ENCODE peak calls at places on chromosomes 4 and X, in eight cellular contexts. D, K, R, Y, F, H, Q and N are unnamed samples.

GRCh38 chr4:47383829-47384427 is 79.6 kb downstream of the COMMD8 start:
- DNase-seq in Y (no peak), F (peak), D (no peak), H (no peak), R (no peak), K (no peak), Q (no peak), N (peak)

GRCh38 chrX:23621621-23622265 is 45.5 kb upstream of the PRDX4 start:
- DNase-seq in H (no peak), Q (no peak), K (no peak), D (no peak), F (no peak), R (no peak), Y (no peak), N (no peak)

GRCh38 chr4:73451404-73451803 is 15.4 kb downstream of the AFP start:
- DNase-seq in Y (no peak), D (peak), F (no peak), Q (peak), K (no peak), H (no peak), R (no peak), N (no peak)

GRCh38 chr4:77336411-77337142 is 179.6 kb downstream of the CCNG2 start:
- DNase-seq in R (no peak), D (no peak), Q (no peak), H (no peak), K (no peak), F (no peak), Y (no peak), N (no peak)

GRCh38 chrX:148874621-148875020 is 374.2 kb downstream of the AFF2 start:
- DNase-seq in Q (no peak), F (no peak), Y (no peak), D (no peak), K (no peak), R (no peak), H (no peak), N (no peak)

GRCh38 chr4:84966382-84967291 is at the start of gene WDFY3:
- DNase-seq in K (peak), R (peak), H (peak), D (peak), Y (peak), Q (peak), F (peak), N (peak)

GRCh38 chr4:153564630-153565525 is 98.7 kb downstream of the TMEM131L start:
- DNase-seq in Q (no peak), H (peak), Y (no peak), D (no peak), F (no peak), R (no peak), K (no peak), N (peak)

GRCh38 chr4:3226467-3226866 is 22.5 kb upstream of the MSANTD1 start:
- DNase-seq in Y (peak), R (no peak), Q (no peak), D (no peak), H (no peak), K (no peak), F (no peak), N (no peak)

GRCh38 chr4:112978691-112979472 is 70.6 kb upstream of the ANK2 start:
- DNase-seq in Y (peak), Q (peak), F (no peak), H (peak), R (no peak), K (peak), D (peak), N (no peak)

GRCh38 chr4:77636902-77637301 is 31.3 kb downstream of the CXCL13 start:
- DNase-seq in F (no peak), D (no peak), K (peak), Y (no peak), Q (no peak), H (peak), R (no peak), N (no peak)

GRCh38 chr4:74588350-74588749 is 143.4 kb downstream of the AREG start:
- DNase-seq in D (no peak), K (no peak), R (no peak), F (no peak), Q (no peak), H (no peak), Y (no peak), N (no peak)

GRCh38 chrX:16882188-16882587 is 12.0 kb upstream of the RBBP7 start:
- DNase-seq in Y (no peak), H (no peak), Q (peak), D (no peak), R (no peak), F (no peak), K (no peak), N (no peak)

GRCh38 chr4:54543088-54543795 is 114.5 kb upstream of the KIT start:
- DNase-seq in K (peak), H (no peak), Q (no peak), R (no peak), Y (no peak), F (no peak), D (no peak), N (peak)

GRCh38 chrX:2572740-2573139 is 72.0 kb upstream of the DHRSX start:
- DNase-seq in D (no peak), R (no peak), F (no peak), Y (no peak), H (no peak), K (no peak), Q (no peak), N (no peak)

GRCh38 chrX:132740316-132741123 is 217.9 kb downstream of the HS6ST2 start:
- DNase-seq in H (no peak), K (no peak), Q (no peak), D (no peak), F (no peak), R (no peak), Y (no peak), N (no peak)

GRCh38 chr4:85825937-85826678 is 351.2 kb downstream of the ARHGAP24 start:
- DNase-seq in Y (no peak), K (peak), H (peak), R (no peak), F (no peak), Q (peak), D (peak), N (peak)

GRCh38 chrX:114162068-114162735 is 421.7 kb upstream of the HTR2C start:
- DNase-seq in Y (no peak), R (no peak), F (no peak), K (no peak), H (no peak), Q (peak), D (peak), N (no peak)

GRCh38 chrX:119729408-119730201 is 28.8 kb upstream of the SOWAHD start:
- DNase-seq in Q (peak), F (peak), H (peak), Y (no peak), K (peak), D (peak), R (no peak), N (no peak)

GRCh38 chrX:69037786-69038185 is 127.5 kb downstream of the PJA1 start:
- DNase-seq in D (peak), R (no peak), H (no peak), F (no peak), Y (no peak), Q (peak), K (no peak), N (no peak)

GRCh38 chrX:29237972-29238371 is 650.7 kb downstream of the IL1RAPL1 start:
- DNase-seq in K (no peak), R (no peak), F (no peak), Y (no peak), Q (no peak), D (no peak), H (no peak), N (no peak)

GRCh38 chr4:127120706-127121105 is 512.1 kb upstream of the INTU start:
- DNase-seq in K (no peak), F (no peak), H (no peak), Y (no peak), Q (no peak), R (no peak), D (no peak), N (no peak)

GRCh38 chrX:10007604-10008003 is 40.4 kb downstream of the CLDN34 start:
- DNase-seq in F (no peak), R (no peak), Q (no peak), Y (no peak), K (no peak), D (no peak), H (no peak), N (no peak)

GRCh38 chrX:106035064-106035463 is 3.5 kb downstream of the SERPINA7 start:
- DNase-seq in H (no peak), K (no peak), Y (no peak), R (no peak), F (no peak), Q (no peak), D (no peak), N (no peak)

GRCh38 chrX:72123471-72124185 is 8.1 kb downstream of the RTL5 start:
- DNase-seq in Q (peak), Y (no peak), K (no peak), R (no peak), H (peak), F (no peak), D (peak), N (no peak)

GRCh38 chrX:68428431-68428830 is 4.9 kb downstream of the OPHN1 start:
- DNase-seq in Q (no peak), D (no peak), Y (no peak), K (no peak), R (no peak), H (no peak), F (no peak), N (no peak)

GRCh38 chr4:52643846-52644245 is 15.3 kb downstream of the USP46 start:
- DNase-seq in F (no peak), Q (no peak), H (no peak), R (no peak), Y (no peak), D (no peak), K (no peak), N (peak)

GRCh38 chrX:111360839-111361238 is 51.2 kb downstream of the DCX start:
- DNase-seq in H (no peak), K (no peak), Q (peak), R (no peak), F (no peak), D (no peak), Y (no peak), N (no peak)

GRCh38 chr4:8368061-8368481 is 72.5 kb downstream of the ACOX3 start:
- DNase-seq in Q (no peak), D (no peak), H (no peak), K (no peak), Y (peak), R (no peak), F (no peak), N (no peak)

GRCh38 chrX:120549483-120550452 is 11.0 kb downstream of the CUL4B start:
- DNase-seq in R (no peak), Q (no peak), H (peak), D (no peak), F (no peak), Y (no peak), K (peak), N (peak)

GRCh38 chr4:136203199-136203598 is 1329.1 kb downstream of the PCDH18 start:
- DNase-seq in Y (no peak), R (no peak), F (no peak), D (peak), Q (peak), K (no peak), H (no peak), N (no peak)

GRCh38 chrX:96906741-96907140 is 23.0 kb downstream of the RPA4 start:
- DNase-seq in D (no peak), Y (no peak), F (no peak), R (no peak), Q (no peak), H (peak), K (no peak), N (no peak)

GRCh38 chr4:53088132-53088531 is 226.0 kb downstream of the RASL11B start:
- DNase-seq in K (no peak), F (no peak), R (no peak), D (no peak), Y (no peak), H (no peak), Q (no peak), N (no peak)

GRCh38 chrX:17214962-17215361 is 160.0 kb upstream of the NHS start:
- DNase-seq in H (no peak), R (no peak), Q (no peak), Y (no peak), F (no peak), D (no peak), K (no peak), N (no peak)

GRCh38 chr4:105399535-105400161 is 74.2 kb downstream of the PPA2 start:
- DNase-seq in D (no peak), F (no peak), Q (no peak), Y (no peak), K (peak), R (no peak), H (no peak), N (peak)

GRCh38 chrX:115449742-115450141 is 111.2 kb upstream of the PLS3 start:
- DNase-seq in D (no peak), H (no peak), Y (no peak), Q (no peak), R (peak), F (no peak), K (no peak), N (no peak)

GRCh38 chr4:37780444-37781133 is 45.9 kb upstream of the PGM2 start:
- DNase-seq in D (no peak), K (no peak), Q (no peak), R (no peak), H (no peak), F (no peak), Y (no peak), N (no peak)
- TF ChIP-seq CTCF in D (no peak), K (peak), Q (no peak), R (no peak), H (no peak), F (no peak), Y (no peak), N (no peak)

GRCh38 chr4:25190407-25190806 is 30.2 kb upstream of the SEPSECS start:
- DNase-seq in D (peak), R (no peak), Y (no peak), H (no peak), Q (peak), K (no peak), F (no peak), N (no peak)
- TF ChIP-seq CTCF in D (peak), R (no peak), Y (no peak), H (no peak), Q (peak), K (no peak), F (no peak), N (no peak)

DNA sequence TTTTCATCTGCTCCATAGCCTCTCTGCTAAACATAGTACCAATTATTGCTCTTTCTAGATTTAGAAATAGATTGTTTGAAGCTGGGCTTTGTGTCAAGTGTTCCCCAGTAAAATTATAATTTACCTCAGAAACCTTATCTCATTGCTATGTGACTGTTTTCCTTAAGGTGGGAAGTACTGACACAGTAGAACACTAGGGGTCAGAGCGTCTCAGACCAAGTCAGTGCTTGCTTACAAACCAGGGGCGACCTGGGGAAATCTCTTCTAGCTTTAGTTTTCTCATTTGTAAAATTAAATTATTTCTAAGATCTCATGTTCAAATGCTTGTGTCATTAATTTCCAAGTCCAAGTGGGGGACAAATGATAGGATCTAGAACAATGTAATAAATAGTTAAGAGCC is 360.4 kb downstream of the RAPGEF2 start:
- DNase-seq in R (no peak), Y (no peak), H (no peak), F (no peak), K (no peak), D (no peak), Q (no peak), N (no peak)
- TF ChIP-seq CTCF in R (no peak), Y (no peak), H (no peak), F (no peak), K (no peak), D (peak), Q (peak), N (no peak)

GRCh38 chrX:31266172-31267076 is 194.6 kb upstream of the FTHL17 start:
- DNase-seq in Q (peak), R (no peak), F (peak), Y (peak), D (peak), K (no peak), H (no peak), N (no peak)

GRCh38 chrX:31265383-31265782 is 193.5 kb upstream of the FTHL17 start:
- DNase-seq in F (no peak), D (no peak), R (no peak), Q (no peak), K (no peak), H (no peak), Y (no peak), N (no peak)

GRCh38 chrX:31271615-31272471 is 200.0 kb upstream of the FTHL17 start:
- DNase-seq in Q (no peak), H (no peak), D (no peak), Y (no peak), R (no peak), K (no peak), F (no peak), N (no peak)

GRCh38 chrX:31269914-31270313 is 198.1 kb upstream of the FTHL17 start:
- DNase-seq in H (no peak), K (no peak), F (no peak), D (no peak), Y (no peak), R (no peak), Q (no peak), N (no peak)

DNA sequence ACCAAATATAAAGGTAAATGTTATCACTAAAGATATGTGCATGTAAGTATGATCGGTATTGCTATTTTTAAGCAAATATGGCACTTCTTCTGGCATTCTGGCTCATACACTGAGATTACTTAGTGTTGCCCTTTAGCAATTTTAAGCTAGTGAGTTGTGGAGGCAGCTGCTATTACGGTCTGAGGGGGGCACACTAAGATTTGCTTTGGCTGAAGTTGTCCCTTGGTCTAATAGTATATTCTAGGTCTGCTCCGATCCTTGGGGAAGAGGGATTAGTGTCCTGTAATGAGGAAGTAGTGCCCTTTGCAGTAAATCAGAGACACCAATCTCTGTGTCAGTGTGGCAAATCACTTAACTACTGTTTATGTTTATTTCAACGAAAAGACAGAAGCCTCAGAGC is 196.5 kb upstream of the FTHL17 start:
- DNase-seq in D (no peak), Q (no peak), R (no peak), F (no peak), Y (no peak), K (no peak), H (peak), N (no peak)
- TF ChIP-seq CTCF in D (no peak), Q (peak), R (no peak), F (no peak), Y (no peak), K (peak), H (peak), N (no peak)

GRCh38 chr4:171846232-171846631 is 33.0 kb downstream of the GALNTL6 start:
- DNase-seq in R (no peak), F (peak), Y (no peak), H (peak), D (peak), K (no peak), Q (peak), N (peak)
- TF ChIP-seq CTCF in R (no peak), F (peak), Y (peak), H (peak), D (peak), K (peak), Q (peak), N (peak)

DNA sequence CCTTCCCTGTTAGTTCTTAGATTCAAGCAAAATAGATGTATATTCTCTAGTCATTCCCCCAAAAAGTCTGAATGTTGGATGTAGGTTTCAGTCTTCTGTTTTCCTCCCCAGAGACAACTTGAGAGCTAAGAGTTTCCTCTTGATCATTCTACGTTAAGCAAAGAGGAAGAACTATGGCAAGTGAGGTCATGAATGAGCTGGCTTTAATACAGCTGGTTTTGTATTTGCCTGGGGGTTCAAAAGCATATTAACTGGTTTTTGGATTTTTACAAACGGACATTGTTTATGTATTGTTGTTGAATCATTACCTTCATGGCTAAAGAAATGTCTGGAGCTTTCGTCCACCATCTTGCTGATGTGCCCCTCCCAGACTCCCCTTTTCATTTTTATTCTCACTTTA is 916.7 kb upstream of the POU3F4 start:
- DNase-seq in H (no peak), D (no peak), F (no peak), K (no peak), Q (no peak), R (no peak), Y (no peak), N (no peak)
- TF ChIP-seq CTCF in H (no peak), D (no peak), F (no peak), K (no peak), Q (no peak), R (no peak), Y (no peak), N (no peak)

DNA sequence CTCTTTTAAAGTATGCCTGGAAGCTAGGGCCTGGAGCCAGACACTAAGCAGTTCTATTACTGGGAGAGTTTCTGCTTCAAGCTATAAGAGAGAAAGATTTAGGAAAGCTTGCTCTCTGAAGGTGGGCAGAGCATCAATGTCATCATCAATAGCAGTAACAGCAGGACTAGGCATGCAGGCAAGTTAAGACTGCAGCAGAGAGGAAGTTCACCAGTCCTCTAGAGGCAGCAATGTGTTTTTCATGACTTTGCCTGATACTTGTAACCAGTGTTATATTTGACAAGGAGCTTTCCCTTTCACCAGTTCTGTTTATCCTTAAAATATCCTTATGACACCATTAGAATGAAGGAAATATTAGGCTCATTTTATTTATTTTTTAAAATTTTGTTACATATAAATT is 237.9 kb downstream of the KCTD8 start:
- DNase-seq in F (no peak), Y (no peak), H (no peak), D (peak), R (no peak), K (no peak), Q (peak), N (no peak)
- TF ChIP-seq CTCF in F (no peak), Y (no peak), H (peak), D (peak), R (no peak), K (no peak), Q (peak), N (no peak)

GRCh38 chr4:14749910-14750309 is 252.4 kb upstream of the CPEB2 start:
- DNase-seq in Y (no peak), H (no peak), Q (peak), D (peak), R (no peak), K (no peak), F (peak), N (no peak)
- TF ChIP-seq CTCF in Y (peak), H (peak), Q (peak), D (peak), R (no peak), K (peak), F (peak), N (peak)

GRCh38 chr4:184885602-184886001 is 59.8 kb upstream of the ACSL1 start:
- DNase-seq in Y (no peak), R (no peak), F (no peak), K (no peak), D (no peak), H (no peak), Q (no peak), N (no peak)
- TF ChIP-seq CTCF in Y (no peak), R (no peak), F (no peak), K (no peak), D (no peak), H (no peak), Q (no peak), N (no peak)

DNA sequence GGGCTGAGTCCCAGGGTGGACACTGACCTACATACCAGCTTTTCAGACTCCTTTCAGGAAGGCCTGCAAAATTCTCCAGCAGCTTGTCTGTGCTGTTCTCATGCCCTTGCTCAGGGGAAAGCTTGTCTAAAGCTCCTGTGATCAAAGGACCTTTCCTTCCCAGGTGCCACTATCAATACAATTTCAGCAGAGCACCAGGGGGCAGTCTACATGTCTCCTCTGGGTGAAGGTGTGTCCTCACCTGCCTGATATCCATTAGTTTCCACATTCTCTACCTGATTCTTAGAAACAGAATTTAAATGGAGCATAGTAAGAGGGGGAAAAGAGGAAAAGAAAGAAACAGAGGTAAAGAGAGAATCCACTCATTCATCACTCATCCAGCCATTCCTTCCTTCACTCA is 114.2 kb downstream of the PPARGC1A start:
- DNase-seq in K (no peak), Y (no peak), D (peak), R (no peak), F (no peak), Q (peak), H (no peak), N (no peak)
- TF ChIP-seq CTCF in K (no peak), Y (no peak), D (peak), R (no peak), F (no peak), Q (peak), H (peak), N (peak)